ENCODE peak calls at places on chromosomes 3 and 15, in five cellular contexts. A, E, F, R and U are unnamed samples.

GRCh38 chr3:112466041-112466440 is 33.2 kb downstream of the BTLA start:
- DNase-seq in A (no peak), R (no peak), E (no peak), F (no peak), U (no peak)

GRCh38 chr15:33154366-33155166 is 39.9 kb downstream of the FMN1 start:
- DNase-seq in F (no peak), R (no peak), A (no peak), E (no peak), U (no peak)

GRCh38 chr15:57565326-57565725 is 26.4 kb upstream of the MYZAP start:
- DNase-seq in A (no peak), E (no peak), R (peak), F (no peak), U (peak)

GRCh38 chr3:37324752-37325407 is 150.5 kb upstream of the LRRFIP2 start:
- DNase-seq in A (no peak), R (no peak), F (no peak), E (no peak), U (no peak)

GRCh38 chr3:65575376-65575840 is 463.3 kb downstream of the MAGI1 start:
- DNase-seq in A (no peak), R (no peak), F (peak), E (no peak), U (no peak)

GRCh38 chr15:99385865-99386264 is 134.6 kb downstream of the LRRC28 start:
- DNase-seq in F (peak), E (no peak), A (no peak), R (no peak), U (no peak)

GRCh38 chr3:122094125-122094524 is 39.0 kb downstream of the CD86 start:
- DNase-seq in R (no peak), F (no peak), E (no peak), A (peak), U (no peak)

GRCh38 chr3:134078169-134078821 is 48.6 kb upstream of the SLCO2A1 start:
- DNase-seq in A (no peak), F (no peak), E (no peak), R (peak), U (no peak)

GRCh38 chr15:25933456-25934158 is 70.5 kb upstream of the ATP10A start:
- DNase-seq in A (peak), E (no peak), F (peak), R (peak), U (peak)

GRCh38 chr3:171673951-171674350 is 136.3 kb downstream of the PLD1 start:
- DNase-seq in F (no peak), R (no peak), A (no peak), E (no peak), U (no peak)

GRCh38 chr3:171671709-171672108 is 138.6 kb downstream of the PLD1 start:
- DNase-seq in R (no peak), F (no peak), A (no peak), E (no peak), U (no peak)

GRCh38 chr3:171672124-171672523 is 138.2 kb downstream of the PLD1 start:
- DNase-seq in A (no peak), F (no peak), R (no peak), E (no peak), U (no peak)

GRCh38 chr3:171676600-171677175 is 133.6 kb downstream of the PLD1 start:
- DNase-seq in R (no peak), F (no peak), E (no peak), A (no peak), U (no peak)

GRCh38 chr3:171672538-171672937 is 137.7 kb downstream of the PLD1 start:
- DNase-seq in R (no peak), F (no peak), E (no peak), A (no peak), U (no peak)
- TF ChIP-seq USF2 in R (no peak), F (no peak), E (no peak), A (no peak), U (no peak)

GRCh38 chr15:66139816-66140215 is 113.7 kb downstream of the MEGF11 start:
- DNase-seq in F (no peak), R (no peak), E (no peak), A (no peak), U (no peak)
- TF ChIP-seq CREB1 in F (no peak), R (no peak), E (no peak), A (no peak), U (no peak)

GRCh38 chr3:31055757-31056156 is 161.3 kb upstream of the GADL1 start:
- DNase-seq in E (no peak), F (no peak), A (no peak), R (no peak), U (no peak)
- TF ChIP-seq USF2 in E (no peak), F (no peak), A (no peak), R (no peak), U (no peak)

GRCh38 chr3:38634133-38634532 is 15.4 kb downstream of the SCN5A start:
- DNase-seq in R (no peak), E (no peak), A (no peak), F (peak), U (no peak)
- TF ChIP-seq CREB1 in R (no peak), E (no peak), A (no peak), F (no peak), U (no peak)

GRCh38 chr3:128919988-128920387 is 40.6 kb downstream of the ACAD9 start:
- DNase-seq in A (no peak), E (no peak), R (no peak), F (no peak), U (no peak)

GRCh38 chr3:128917291-128917690 is 37.9 kb downstream of the ACAD9 start:
- DNase-seq in E (no peak), R (no peak), F (no peak), A (no peak), U (no peak)

GRCh38 chr3:128923607-128924385 is 44.4 kb downstream of the ACAD9 start:
- DNase-seq in R (no peak), F (no peak), E (no peak), A (no peak), U (no peak)

GRCh38 chr3:128922804-128923459 is 43.5 kb downstream of the ACAD9 start:
- DNase-seq in E (no peak), F (no peak), A (no peak), R (no peak), U (no peak)
- TF ChIP-seq USF2 in E (no peak), F (no peak), A (no peak), R (no peak), U (no peak)

GRCh38 chr3:45885979-45886711 is at the start of gene CCR9:
- DNase-seq in F (no peak), E (no peak), A (no peak), R (no peak), U (no peak)

GRCh38 chr3:45878124-45878523 is 8.2 kb upstream of the CCR9 start:
- DNase-seq in R (no peak), E (no peak), A (no peak), F (no peak), U (no peak)

GRCh38 chr3:45884368-45885201 is 1.8 kb upstream of the CCR9 start:
- DNase-seq in A (no peak), R (no peak), E (no peak), F (no peak), U (no peak)

GRCh38 chr3:45887285-45887684 is 942 bp downstream of the CCR9 start:
- DNase-seq in A (no peak), E (no peak), F (no peak), R (no peak), U (no peak)

GRCh38 chr3:45881031-45882022 is 5.0 kb upstream of the CCR9 start:
- DNase-seq in F (no peak), R (no peak), A (no peak), E (peak), U (no peak)
- TF ChIP-seq CREB1 in F (no peak), R (no peak), A (peak), E (no peak), U (no peak)

GRCh38 chr15:51030649-51031316 is 63.9 kb downstream of the TNFAIP8L3 start:
- DNase-seq in E (no peak), R (no peak), A (no peak), F (peak), U (no peak)
- TF ChIP-seq USF2 in E (no peak), R (no peak), A (no peak), F (no peak), U (no peak)

DNA sequence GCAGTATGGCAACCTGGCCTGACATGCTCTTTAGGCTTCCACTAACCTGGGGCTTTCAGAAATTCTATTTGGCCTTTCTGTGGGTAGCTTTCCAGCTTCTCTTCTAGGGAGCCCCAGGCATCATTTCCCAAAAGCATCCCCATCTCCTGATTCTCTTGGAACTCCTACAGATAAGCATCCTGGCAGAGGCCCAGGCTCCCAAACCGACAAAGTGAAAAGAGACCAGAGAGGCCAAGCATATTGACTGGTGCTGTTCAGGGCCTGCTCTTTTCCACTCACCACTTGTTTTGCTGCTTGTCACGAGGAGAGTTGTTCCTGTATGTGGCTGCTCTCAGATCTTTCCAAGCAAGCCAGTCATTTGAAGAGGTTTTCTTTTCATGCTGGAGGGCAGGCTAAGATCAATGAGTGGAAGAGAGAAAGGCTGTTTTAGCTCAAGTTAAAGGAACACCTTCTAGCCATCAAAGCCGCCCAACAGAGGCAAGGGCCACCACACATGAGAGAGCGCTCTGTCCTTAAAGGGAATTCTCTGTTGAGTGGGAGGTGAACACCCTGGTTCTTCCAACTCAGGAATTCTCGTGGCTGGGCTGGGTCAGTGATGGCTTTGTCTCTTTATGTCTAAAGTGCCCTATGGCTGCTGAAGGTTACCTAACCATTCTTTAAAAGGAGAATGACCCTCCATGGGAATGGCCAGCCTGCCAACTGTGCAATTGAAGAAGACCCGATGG is 31.1 kb upstream of the NR2E3 start:
- DNase-seq in A (no peak), R (no peak), F (no peak), E (no peak), U (no peak)
- TF ChIP-seq CREB1 in A (no peak), R (no peak), F (no peak), E (no peak), U (no peak)

GRCh38 chr3:52136513-52136912 is 17.7 kb downstream of the POC1A start:
- DNase-seq in R (no peak), E (no peak), A (no peak), F (no peak), U (no peak)
- TF ChIP-seq USF2 in R (no peak), E (no peak), A (no peak), F (no peak), U (no peak)

GRCh38 chr3:27553868-27554540 is 69.8 kb upstream of the SLC4A7 start:
- DNase-seq in R (no peak), A (no peak), E (no peak), F (no peak), U (no peak)

GRCh38 chr3:27557411-27557810 is 73.2 kb upstream of the SLC4A7 start:
- DNase-seq in E (no peak), F (no peak), A (no peak), R (no peak), U (no peak)

GRCh38 chr3:27559381-27559780 is 75.2 kb upstream of the SLC4A7 start:
- DNase-seq in F (no peak), A (no peak), E (no peak), R (no peak), U (no peak)

GRCh38 chr3:27554706-27555105 is 70.5 kb upstream of the SLC4A7 start:
- DNase-seq in F (no peak), E (no peak), R (no peak), A (no peak), U (no peak)

GRCh38 chr3:27556854-27557253 is 72.7 kb upstream of the SLC4A7 start:
- DNase-seq in A (no peak), E (no peak), F (no peak), R (no peak), U (no peak)
- TF ChIP-seq CREB1 in A (no peak), E (no peak), F (no peak), R (no peak), U (no peak)